ENCODE peak calls at places on chromosomes 6 and 20, in six cellular contexts. B is mesenchymal stem cell, S is H9, L is H1, W is neuronal stem cell, Y is trophoblast cell. I is an unnamed sample.

GRCh38 chr20:63911171-63911570 is 16.2 kb downstream of the DNAJC5 start:
- DNase-seq in L (no peak), S (no peak), Y (no peak), W (no peak), B (no peak), I (peak; percentile 50)

GRCh38 chr6:127100510-127101140 is 17.8 kb upstream of the RSPO3 start:
- DNase-seq in S (no peak), W (no peak), Y (no peak), L (no peak), B (peak; percentile 46), I (peak; percentile 41)

GRCh38 chr6:18034798-18035202 is 47.4 kb upstream of the KIF13A start:
- DNase-seq in W (no peak), B (no peak), L (no peak), Y (no peak), S (peak; percentile 16), I (peak; percentile 19)

GRCh38 chr20:50215917-50216316 is 25.3 kb downstream of the CEBPB start:
- DNase-seq in L (no peak), Y (no peak), S (no peak), W (no peak), B (no peak), I (no peak)

GRCh38 chr6:56343295-56343694 is 95.9 kb upstream of the COL21A1 start:
- DNase-seq in L (no peak), W (no peak), Y (no peak), S (no peak), B (no peak), I (no peak)

GRCh38 chr6:89079611-89080213 is 839 bp upstream of the PNRC1 start:
- DNase-seq in B (peak; percentile 86), Y (peak; percentile 62), S (no peak), L (no peak), W (peak; percentile 35), I (peak; percentile 74)

GRCh38 chr6:83518946-83519489 is 6.7 kb downstream of the PRSS35 start:
- DNase-seq in B (peak; percentile 50), S (no peak), Y (no peak), L (no peak), W (no peak), I (peak; percentile 58)

GRCh38 chr6:20770776-20771175 is 236.5 kb downstream of the CDKAL1 start:
- DNase-seq in S (no peak), W (no peak), L (no peak), Y (no peak), B (no peak), I (no peak)

GRCh38 chr6:159852877-159853276 is 37.9 kb upstream of the MAS1 start:
- DNase-seq in B (no peak), L (no peak), S (no peak), Y (peak; percentile 37), W (no peak), I (no peak)

GRCh38 chr6:139037490-139037889 is 8.9 kb downstream of the ABRACL start:
- DNase-seq in S (no peak), W (no peak), L (no peak), Y (no peak), B (peak; percentile 60), I (peak; percentile 79)

DNA sequence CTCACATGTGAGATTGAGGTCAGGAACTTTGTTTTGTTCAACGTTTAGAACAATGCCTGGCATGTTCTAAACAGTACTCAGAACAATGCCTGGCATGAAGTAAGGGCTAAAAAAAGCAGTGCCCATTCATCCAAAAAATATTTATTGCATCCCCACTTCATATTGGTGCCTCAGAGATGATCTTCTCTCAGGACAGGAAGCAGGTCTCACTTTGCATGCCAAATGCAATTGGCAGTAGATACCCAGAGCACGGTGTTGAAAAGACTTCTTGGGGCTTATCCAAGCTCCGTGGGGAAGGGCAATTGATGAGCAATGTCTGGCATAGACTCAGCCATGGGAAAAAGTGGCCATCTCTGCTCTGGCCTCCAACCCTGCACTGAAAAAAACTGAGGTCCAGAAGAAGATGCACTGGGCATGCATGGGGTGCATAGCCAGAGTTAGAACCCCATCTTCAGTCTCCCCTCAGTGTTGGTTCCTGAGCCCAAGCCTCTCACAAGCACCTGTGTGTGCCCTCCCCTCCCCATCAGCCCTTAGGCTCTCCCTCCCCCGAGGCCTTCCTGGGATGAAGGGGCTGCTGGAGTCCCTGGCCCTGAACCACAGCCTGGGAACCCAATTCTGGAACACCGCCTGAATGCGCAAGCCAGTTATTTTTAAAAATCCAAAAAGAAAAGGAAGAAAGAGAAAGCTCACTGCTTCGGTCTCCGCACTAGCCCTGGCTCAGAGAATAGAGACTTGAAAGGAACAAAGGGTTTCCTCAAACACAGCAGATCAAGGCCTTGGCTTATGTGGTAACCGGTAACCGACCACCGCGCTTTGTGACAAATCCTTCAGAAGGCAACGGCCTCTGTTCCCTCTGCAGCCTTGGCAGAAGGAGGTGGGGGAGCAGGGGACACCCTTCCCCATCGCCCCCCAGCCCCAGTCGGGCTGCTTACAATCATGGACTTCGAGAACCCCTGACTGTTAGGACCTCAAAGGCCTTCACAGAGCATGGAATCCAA is 78.5 kb upstream of the SIRPA start:
- DNase-seq in L (no peak), S (peak; percentile 21), B (peak; percentile 50), Y (peak; percentile 78), W (no peak), I (peak; percentile 63)
- H4K91ac ChIP-seq in L (no peak overlapping the region), S (no peak overlapping the region), B (peak overlapping the region; percentile 78), Y (no peak overlapping the region), W (peak overlapping the region; percentile 48), I (peak overlapping the region; percentile 82)

DNA sequence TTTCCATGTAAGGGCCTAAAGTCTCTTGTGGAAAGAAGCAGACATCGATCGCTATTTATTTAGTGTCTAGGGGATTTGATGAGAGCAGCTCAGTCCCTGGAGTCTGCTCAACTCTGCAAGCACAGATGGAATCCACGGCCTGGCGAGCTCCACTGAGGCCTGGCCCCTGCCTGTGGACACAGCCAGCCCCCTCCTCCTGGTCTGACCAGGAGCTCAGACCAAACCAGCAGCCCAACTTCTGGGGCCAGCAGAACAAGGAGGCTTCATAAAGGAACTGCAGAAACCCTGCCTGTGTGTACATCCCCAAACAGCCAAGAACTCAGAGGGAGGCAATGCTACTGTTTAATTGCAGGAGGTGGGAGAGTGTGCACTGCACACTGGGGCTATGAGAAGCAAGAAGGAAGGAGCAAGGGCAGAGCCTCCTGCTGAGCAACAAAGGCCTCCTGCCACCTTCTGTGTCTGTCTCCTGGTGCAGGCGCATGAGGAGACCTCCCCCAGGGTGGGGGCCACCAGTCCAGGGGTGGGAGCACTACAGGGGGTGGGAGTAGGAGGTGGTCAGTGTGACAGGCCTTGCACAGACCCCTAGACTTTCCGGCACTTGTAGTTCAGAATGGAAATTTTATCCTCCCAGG is 3.8 kb downstream of the CST5 start:
- DNase-seq in Y (no peak), S (no peak), W (no peak), B (no peak), L (no peak), I (no peak)
- H4K91ac ChIP-seq in Y (no peak overlapping the region), S (no peak overlapping the region), W (no peak overlapping the region), B (no peak overlapping the region), L (no peak overlapping the region), I (no peak overlapping the region)

GRCh38 chr20:59866338-59866737 is 67.1 kb downstream of the SYCP2 start:
- DNase-seq in B (no peak), L (no peak), Y (no peak), S (no peak), W (no peak), I (no peak)
- H4K91ac ChIP-seq in B (no peak overlapping the region), L (no peak overlapping the region), Y (no peak overlapping the region), S (no peak overlapping the region), W (no peak overlapping the region), I (no peak overlapping the region)

GRCh38 chr20:1280421-1281102 is 14.5 kb downstream of the SNPH start:
- DNase-seq in W (no peak), S (peak; percentile 6), B (peak; percentile 37), Y (no peak), L (no peak), I (peak; percentile 11)

GRCh38 chr20:1278323-1278660 is 12.2 kb downstream of the SNPH start:
- DNase-seq in S (no peak), W (no peak), B (no peak), Y (no peak), L (no peak), I (no peak)

GRCh38 chr20:1278993-1279392 is 12.9 kb downstream of the SNPH start:
- DNase-seq in B (no peak), L (no peak), Y (no peak), S (no peak), W (no peak), I (no peak)

GRCh38 chr20:1275919-1276318 is 9.8 kb downstream of the SNPH start:
- DNase-seq in S (no peak), W (no peak), Y (no peak), B (no peak), L (no peak), I (no peak)

GRCh38 chr20:1277529-1278322 is 11.6 kb downstream of the SNPH start:
- DNase-seq in Y (no peak), B (no peak), S (peak; percentile 19), L (no peak), W (no peak), I (no peak)
- H4K91ac ChIP-seq in Y (no peak overlapping the region), B (peak overlapping the region; percentile 45), S (no peak overlapping the region), L (peak overlapping the region; percentile 36), W (peak overlapping the region; percentile 77), I (no peak overlapping the region)

I was measured in IMR-90.